ENCODE peak calls at places on chromosomes 2 and 18, in seven cellular contexts. One of them, this sample, is unnamed.

GRCh38 chr2:10305254-10305635 is 2.5 kb downstream of the HPCAL1 start:
- DNase-seq in right cardiac atrium: no peak
- DNase-seq in heart right ventricle: no peak
- DNase-seq in GM23248: peak; percentile 54
- DNase-seq in transverse colon: no peak
- DNase-seq in CD4-positive, CD25-positive, alpha-beta regulatory T cell: peak; percentile 43
- DNase-seq in stomach: no peak
- DNase-seq in this sample: no peak

GRCh38 chr2:221245045-221245444 is 327.1 kb downstream of the EPHA4 start:
- DNase-seq in right cardiac atrium: no peak
- DNase-seq in heart right ventricle: no peak
- DNase-seq in GM23248: no peak
- DNase-seq in transverse colon: no peak
- DNase-seq in CD4-positive, CD25-positive, alpha-beta regulatory T cell: no peak
- DNase-seq in stomach: no peak
- DNase-seq in this sample: no peak

GRCh38 chr2:151337643-151338042 is 19.7 kb upstream of the TNFAIP6 start:
- DNase-seq in right cardiac atrium: no peak
- DNase-seq in heart right ventricle: no peak
- DNase-seq in GM23248: peak; percentile 83
- DNase-seq in transverse colon: no peak
- DNase-seq in CD4-positive, CD25-positive, alpha-beta regulatory T cell: no peak
- DNase-seq in stomach: no peak
- DNase-seq in this sample: no peak

GRCh38 chr2:237590272-237591020 is at the start of gene RAB17:
- DNase-seq in right cardiac atrium: no peak
- DNase-seq in heart right ventricle: no peak
- DNase-seq in GM23248: peak; percentile 50
- DNase-seq in transverse colon: peak; percentile 82
- DNase-seq in CD4-positive, CD25-positive, alpha-beta regulatory T cell: no peak
- DNase-seq in stomach: peak; percentile 90
- DNase-seq in this sample: no peak

GRCh38 chr2:58710795-58711279 is 469.7 kb upstream of the FANCL start:
- DNase-seq in right cardiac atrium: no peak
- DNase-seq in heart right ventricle: no peak
- DNase-seq in GM23248: peak; percentile 18
- DNase-seq in transverse colon: no peak
- DNase-seq in CD4-positive, CD25-positive, alpha-beta regulatory T cell: no peak
- DNase-seq in stomach: no peak
- DNase-seq in this sample: no peak

GRCh38 chr2:8653485-8653884 is 28.4 kb upstream of the ID2 start:
- DNase-seq in right cardiac atrium: no peak
- DNase-seq in heart right ventricle: no peak
- DNase-seq in GM23248: no peak
- DNase-seq in transverse colon: no peak
- DNase-seq in CD4-positive, CD25-positive, alpha-beta regulatory T cell: no peak
- DNase-seq in stomach: no peak
- DNase-seq in this sample: peak; percentile 66

GRCh38 chr2:239263937-239264837 is 136.6 kb downstream of the HDAC4 start:
- DNase-seq in right cardiac atrium: no peak
- DNase-seq in heart right ventricle: no peak
- DNase-seq in GM23248: peak; percentile 38
- DNase-seq in transverse colon: peak; percentile 11
- DNase-seq in CD4-positive, CD25-positive, alpha-beta regulatory T cell: no peak
- DNase-seq in stomach: peak; percentile 24
- DNase-seq in this sample: peak; percentile 58

GRCh38 chr2:201969938-201970785 is 63.5 kb upstream of the FZD7 start:
- DNase-seq in right cardiac atrium: no peak
- DNase-seq in heart right ventricle: no peak
- DNase-seq in GM23248: peak; percentile 57
- DNase-seq in transverse colon: no peak
- DNase-seq in CD4-positive, CD25-positive, alpha-beta regulatory T cell: no peak
- DNase-seq in stomach: no peak
- DNase-seq in this sample: no peak

GRCh38 chr2:102592601-102593000 is 26.8 kb upstream of the SLC9A2 start:
- DNase-seq in right cardiac atrium: no peak
- DNase-seq in heart right ventricle: no peak
- DNase-seq in GM23248: peak; percentile 5
- DNase-seq in transverse colon: peak; percentile 54
- DNase-seq in CD4-positive, CD25-positive, alpha-beta regulatory T cell: no peak
- DNase-seq in stomach: peak; percentile 71
- DNase-seq in this sample: peak; percentile 53

GRCh38 chr2:235658371-235659174 is 164.7 kb downstream of the AGAP1 start:
- DNase-seq in right cardiac atrium: no peak
- DNase-seq in heart right ventricle: no peak
- DNase-seq in GM23248: no peak
- DNase-seq in transverse colon: no peak
- DNase-seq in CD4-positive, CD25-positive, alpha-beta regulatory T cell: no peak
- DNase-seq in stomach: no peak
- DNase-seq in this sample: no peak

GRCh38 chr18:48295586-48296311 is 113.4 kb downstream of the ZBTB7C start:
- DNase-seq in right cardiac atrium: peak; percentile 53
- DNase-seq in heart right ventricle: no peak
- DNase-seq in GM23248: peak; percentile 13
- DNase-seq in transverse colon: no peak
- DNase-seq in CD4-positive, CD25-positive, alpha-beta regulatory T cell: no peak
- DNase-seq in stomach: no peak
- DNase-seq in this sample: no peak

GRCh38 chr2:201882353-201883095 is 76.2 kb downstream of the CDK15 start:
- DNase-seq in right cardiac atrium: no peak
- DNase-seq in heart right ventricle: peak; percentile 29
- DNase-seq in GM23248: peak; percentile 75
- DNase-seq in transverse colon: no peak
- DNase-seq in CD4-positive, CD25-positive, alpha-beta regulatory T cell: no peak
- DNase-seq in stomach: no peak
- DNase-seq in this sample: peak; percentile 90

GRCh38 chr2:18762667-18763066 is 173.3 kb upstream of the NT5C1B start:
- DNase-seq in right cardiac atrium: no peak
- DNase-seq in heart right ventricle: no peak
- DNase-seq in GM23248: no peak
- DNase-seq in transverse colon: no peak
- DNase-seq in CD4-positive, CD25-positive, alpha-beta regulatory T cell: no peak
- DNase-seq in stomach: no peak
- DNase-seq in this sample: no peak

GRCh38 chr2:237574894-237575868 is 8.8 kb downstream of the PRLH start:
- DNase-seq in right cardiac atrium: peak; percentile 81
- DNase-seq in heart right ventricle: peak; percentile 30
- DNase-seq in GM23248: no peak
- DNase-seq in transverse colon: peak; percentile 30
- DNase-seq in CD4-positive, CD25-positive, alpha-beta regulatory T cell: no peak
- DNase-seq in stomach: peak; percentile 77
- DNase-seq in this sample: no peak

GRCh38 chr2:238302751-238303150 is 14.3 kb upstream of the PER2 start:
- DNase-seq in right cardiac atrium: no peak
- DNase-seq in heart right ventricle: no peak
- DNase-seq in GM23248: no peak
- DNase-seq in transverse colon: no peak
- DNase-seq in CD4-positive, CD25-positive, alpha-beta regulatory T cell: no peak
- DNase-seq in stomach: no peak
- DNase-seq in this sample: no peak

GRCh38 chr2:240338274-240338673 is 97.2 kb upstream of the GPC1 start:
- DNase-seq in right cardiac atrium: no peak
- DNase-seq in heart right ventricle: no peak
- DNase-seq in GM23248: no peak
- DNase-seq in transverse colon: no peak
- DNase-seq in CD4-positive, CD25-positive, alpha-beta regulatory T cell: no peak
- DNase-seq in stomach: peak; percentile 10
- DNase-seq in this sample: no peak

GRCh38 chr18:8839285-8839684 is 133.9 kb downstream of the MTCL1 start:
- DNase-seq in right cardiac atrium: peak; percentile 76
- DNase-seq in heart right ventricle: peak; percentile 24
- DNase-seq in GM23248: no peak
- DNase-seq in transverse colon: no peak
- DNase-seq in CD4-positive, CD25-positive, alpha-beta regulatory T cell: no peak
- DNase-seq in stomach: peak; percentile 76
- DNase-seq in this sample: no peak

GRCh38 chr18:31946305-31947046 is 3.5 kb upstream of the TRAPPC8 start:
- DNase-seq in right cardiac atrium: no peak
- DNase-seq in heart right ventricle: no peak
- DNase-seq in GM23248: no peak
- DNase-seq in transverse colon: no peak
- DNase-seq in CD4-positive, CD25-positive, alpha-beta regulatory T cell: no peak
- DNase-seq in stomach: no peak
- DNase-seq in this sample: no peak
- H3K9me3 ChIP-seq in right cardiac atrium: no peaks in the 10 kb centered on the region
- H3K9me3 ChIP-seq in heart right ventricle: no peaks in the 10 kb centered on the region
- H3K9me3 ChIP-seq in GM23248: no peaks in the 10 kb centered on the region
- H3K9me3 ChIP-seq in transverse colon: no peaks in the 10 kb centered on the region
- H3K9me3 ChIP-seq in CD4-positive, CD25-positive, alpha-beta regulatory T cell: no peaks in the 10 kb centered on the region
- H3K9me3 ChIP-seq in stomach: no peaks in the 10 kb centered on the region
- H3K9me3 ChIP-seq in this sample: no peaks in the 10 kb centered on the region

DNA sequence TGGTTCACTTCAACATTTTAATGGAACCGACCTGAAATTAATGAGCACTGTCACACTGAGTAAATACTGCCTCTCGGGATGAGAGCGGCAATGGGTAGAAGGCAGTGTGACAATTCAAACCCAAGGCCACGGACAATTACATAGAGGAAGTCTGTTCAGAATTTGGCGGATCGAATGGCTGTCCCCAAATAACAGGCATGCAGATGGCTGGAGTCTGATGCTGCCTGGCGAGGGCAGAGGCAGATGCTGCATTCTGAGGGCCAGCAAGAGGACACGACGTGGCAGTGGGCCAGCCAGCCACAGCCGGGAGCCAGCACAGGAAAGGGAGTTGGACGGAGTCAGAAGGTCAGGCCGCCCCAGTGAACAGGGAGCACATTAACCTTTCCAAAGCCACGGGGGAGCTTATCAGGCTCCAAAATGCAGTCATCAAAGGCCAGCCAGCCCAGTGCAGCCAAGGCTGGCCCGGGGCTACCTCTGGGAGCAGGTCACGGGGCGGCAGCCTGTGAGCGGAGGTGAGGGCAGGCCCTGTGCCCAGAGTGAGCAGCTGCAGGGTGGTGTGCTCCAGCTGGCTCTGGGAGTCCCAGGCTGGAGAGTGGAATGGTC is 146.7 kb upstream of the REV1 start:
- DNase-seq in right cardiac atrium: peak; percentile 96
- DNase-seq in heart right ventricle: peak; percentile 90
- DNase-seq in GM23248: peak; percentile 10
- DNase-seq in transverse colon: no peak
- DNase-seq in CD4-positive, CD25-positive, alpha-beta regulatory T cell: no peak
- DNase-seq in stomach: no peak
- DNase-seq in this sample: no peak
- H3K27ac ChIP-seq in right cardiac atrium: peak overlapping the region; percentile 76
- H3K27ac ChIP-seq in heart right ventricle: peak overlapping the region; percentile 41
- H3K27ac ChIP-seq in GM23248: no peak overlapping the region
- H3K27ac ChIP-seq in transverse colon: no peak overlapping the region
- H3K27ac ChIP-seq in CD4-positive, CD25-positive, alpha-beta regulatory T cell: no peak overlapping the region
- H3K27ac ChIP-seq in stomach: no peak overlapping the region
- H3K27ac ChIP-seq in this sample: peak overlapping the region; percentile 59

DNA sequence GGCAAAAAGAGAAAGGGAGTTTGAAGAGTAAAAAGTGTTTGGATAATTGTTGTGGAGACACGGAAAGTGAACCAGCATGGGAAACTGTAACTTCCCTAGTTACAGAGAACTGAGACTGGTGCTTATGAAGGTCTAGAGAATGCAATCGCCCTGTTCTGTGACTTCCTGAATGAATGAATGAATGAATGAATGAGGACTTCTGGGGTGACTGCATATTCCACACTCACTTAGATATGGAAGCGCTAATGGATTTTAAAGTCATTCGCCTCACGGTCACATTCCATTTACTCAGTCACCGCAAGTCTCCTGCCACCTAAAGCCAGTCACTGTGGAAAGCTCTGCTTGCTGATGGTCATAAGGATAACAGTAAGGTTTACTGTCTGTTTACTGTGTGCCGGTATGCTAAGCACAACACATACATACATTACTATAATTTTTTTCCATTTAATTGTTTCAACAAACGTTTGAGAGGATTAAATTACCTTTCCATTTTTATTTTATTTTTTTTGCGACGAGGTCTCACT is 138.2 kb downstream of the CABLES1 start:
- DNase-seq in right cardiac atrium: no peak
- DNase-seq in heart right ventricle: no peak
- DNase-seq in GM23248: no peak
- DNase-seq in transverse colon: no peak
- DNase-seq in CD4-positive, CD25-positive, alpha-beta regulatory T cell: no peak
- DNase-seq in stomach: no peak
- DNase-seq in this sample: no peak
- H3K9me3 ChIP-seq in right cardiac atrium: no peaks in the 10 kb centered on the region
- H3K9me3 ChIP-seq in heart right ventricle: peaks cover 30% of the 10 kb centered on the region
- H3K9me3 ChIP-seq in GM23248: no peaks in the 10 kb centered on the region
- H3K9me3 ChIP-seq in transverse colon: peaks cover 12% of the 10 kb centered on the region
- H3K9me3 ChIP-seq in CD4-positive, CD25-positive, alpha-beta regulatory T cell: peaks cover 15% of the 10 kb centered on the region
- H3K9me3 ChIP-seq in stomach: no peaks in the 10 kb centered on the region
- H3K9me3 ChIP-seq in this sample: peaks cover 6% of the 10 kb centered on the region

GRCh38 chr2:98118852-98119251 is 31.9 kb downstream of the VWA3B start:
- DNase-seq in right cardiac atrium: no peak
- DNase-seq in heart right ventricle: no peak
- DNase-seq in GM23248: no peak
- DNase-seq in transverse colon: no peak
- DNase-seq in CD4-positive, CD25-positive, alpha-beta regulatory T cell: no peak
- DNase-seq in stomach: no peak
- DNase-seq in this sample: no peak

GRCh38 chr2:98110741-98111140 is 23.8 kb downstream of the VWA3B start:
- DNase-seq in right cardiac atrium: no peak
- DNase-seq in heart right ventricle: no peak
- DNase-seq in GM23248: no peak
- DNase-seq in transverse colon: no peak
- DNase-seq in CD4-positive, CD25-positive, alpha-beta regulatory T cell: no peak
- DNase-seq in stomach: no peak
- DNase-seq in this sample: no peak

GRCh38 chr2:98118161-98118560 is 31.2 kb downstream of the VWA3B start:
- DNase-seq in right cardiac atrium: no peak
- DNase-seq in heart right ventricle: no peak
- DNase-seq in GM23248: peak; percentile 13
- DNase-seq in transverse colon: no peak
- DNase-seq in CD4-positive, CD25-positive, alpha-beta regulatory T cell: no peak
- DNase-seq in stomach: no peak
- DNase-seq in this sample: no peak

GRCh38 chr2:98114643-98115355 is 27.8 kb downstream of the VWA3B start:
- DNase-seq in right cardiac atrium: no peak
- DNase-seq in heart right ventricle: no peak
- DNase-seq in GM23248: no peak
- DNase-seq in transverse colon: peak; percentile 22
- DNase-seq in CD4-positive, CD25-positive, alpha-beta regulatory T cell: no peak
- DNase-seq in stomach: no peak
- DNase-seq in this sample: no peak
- H3K27ac ChIP-seq in right cardiac atrium: no peak overlapping the region
- H3K27ac ChIP-seq in heart right ventricle: no peak overlapping the region
- H3K27ac ChIP-seq in GM23248: no peak overlapping the region
- H3K27ac ChIP-seq in transverse colon: peak overlapping the region; percentile 39
- H3K27ac ChIP-seq in CD4-positive, CD25-positive, alpha-beta regulatory T cell: no peak overlapping the region
- H3K27ac ChIP-seq in stomach: no peak overlapping the region
- H3K27ac ChIP-seq in this sample: no peak overlapping the region

GRCh38 chr18:72638353-72638752 is 94.2 kb upstream of the CBLN2 start:
- DNase-seq in right cardiac atrium: no peak
- DNase-seq in heart right ventricle: no peak
- DNase-seq in GM23248: no peak
- DNase-seq in transverse colon: no peak
- DNase-seq in CD4-positive, CD25-positive, alpha-beta regulatory T cell: no peak
- DNase-seq in stomach: no peak
- DNase-seq in this sample: no peak
- H3K9me3 ChIP-seq in right cardiac atrium: no peaks in the 10 kb centered on the region
- H3K9me3 ChIP-seq in heart right ventricle: no peaks in the 10 kb centered on the region
- H3K9me3 ChIP-seq in GM23248: no peaks in the 10 kb centered on the region
- H3K9me3 ChIP-seq in transverse colon: no peaks in the 10 kb centered on the region
- H3K9me3 ChIP-seq in CD4-positive, CD25-positive, alpha-beta regulatory T cell: no peaks in the 10 kb centered on the region
- H3K9me3 ChIP-seq in stomach: no peaks in the 10 kb centered on the region
- H3K9me3 ChIP-seq in this sample: peaks cover 42% of the 10 kb centered on the region